ENCODE peak calls at places on chromosomes 12 and 14, in five cellular contexts. L, B, W, N and G are unnamed samples.

GRCh38 chr12:1630081-1630826 is 1.2 kb downstream of the WNT5B start:
- DNase-seq in L (no peak), B (peak), W (peak), N (no peak), G (peak)

GRCh38 chr14:68293404-68293803 is 473.8 kb downstream of the RAD51B start:
- DNase-seq in L (no peak), B (no peak), W (no peak), N (no peak), G (no peak)

GRCh38 chr12:84585996-84586395 is 326.6 kb downstream of the SLC6A15 start:
- DNase-seq in L (no peak), B (peak), W (no peak), N (no peak), G (no peak)

GRCh38 chr12:1842183-1842904 is 22.0 kb downstream of the LRTM2 start:
- DNase-seq in L (peak), B (no peak), W (no peak), N (no peak), G (no peak)

GRCh38 chr14:96139879-96140278 is 64.8 kb upstream of the BDKRB2 start:
- DNase-seq in L (no peak), B (no peak), W (peak), N (no peak), G (no peak)

GRCh38 chr12:68915055-68915454 is 17.9 kb downstream of the CPM start:
- DNase-seq in L (no peak), B (peak), W (peak), N (no peak), G (no peak)

GRCh38 chr12:43836455-43836989 is 641 bp downstream of the TMEM117 start:
- DNase-seq in L (no peak), B (peak), W (peak), N (no peak), G (peak)

GRCh38 chr12:76878045-76878898 is 547 bp downstream of the CSRP2 start:
- DNase-seq in L (peak), B (peak), W (no peak), N (no peak), G (peak)

GRCh38 chr12:124565071-124565491 is 2.3 kb downstream of the NCOR2 start:
- DNase-seq in L (no peak), B (no peak), W (no peak), N (peak), G (no peak)

GRCh38 chr14:38941485-38941884 is 161.6 kb downstream of the SEC23A start:
- DNase-seq in L (no peak), B (no peak), W (no peak), N (no peak), G (no peak)

GRCh38 chr12:53499261-53500118 is at the start of gene MAP3K12:
- DNase-seq in L (peak), B (peak), W (peak), N (no peak), G (peak)

GRCh38 chr14:46137786-46138185 is 513.8 kb downstream of the RPL10L start:
- DNase-seq in L (no peak), B (no peak), W (no peak), N (no peak), G (no peak)

GRCh38 chr12:53645191-53645590 is 19.0 kb upstream of the ATF7 start:
- DNase-seq in L (no peak), B (no peak), W (peak), N (no peak), G (no peak)

GRCh38 chr12:76006028-76006916 is 25.3 kb downstream of the PHLDA1 start:
- DNase-seq in L (peak), B (no peak), W (no peak), N (no peak), G (no peak)

GRCh38 chr12:115597157-115597712 is 680.3 kb downstream of the MED13L start:
- DNase-seq in L (no peak), B (peak), W (peak), N (no peak), G (no peak)

GRCh38 chr14:77140937-77141591 is 527 bp downstream of the ZDHHC22 start:
- DNase-seq in L (peak), B (peak), W (peak), N (no peak), G (no peak)

GRCh38 chr14:63614964-63615363 is 26.7 kb downstream of the WDR89 start:
- DNase-seq in L (no peak), B (peak), W (peak), N (no peak), G (no peak)

DNA sequence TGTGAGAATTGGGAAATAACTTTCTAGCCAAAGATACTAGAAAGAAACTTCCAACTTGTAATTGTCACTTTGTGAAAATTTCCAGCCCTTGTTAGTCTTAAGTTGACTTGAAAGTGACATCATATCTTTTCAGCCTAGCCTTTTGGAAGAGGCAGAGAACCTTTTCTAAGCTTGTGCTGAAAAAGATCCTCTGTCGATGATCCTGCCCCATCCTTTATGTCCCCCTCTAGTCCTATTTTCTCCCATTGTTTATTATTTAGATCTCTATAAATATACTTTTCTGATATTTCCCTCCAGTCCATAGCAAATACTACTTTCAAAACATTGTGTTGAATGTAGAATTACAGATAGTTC is 2.8 kb downstream of the CHST11 start:
- DNase-seq in L (no peak), B (no peak), W (no peak), N (no peak), G (no peak)
- H3K4me3 ChIP-seq in L (no peak), B (peak), W (peak), N (peak), G (no peak)

GRCh38 chr14:51518681-51519080 is 133.0 kb upstream of the FRMD6 start:
- DNase-seq in L (no peak), B (no peak), W (no peak), N (no peak), G (no peak)
- H3K4me3 ChIP-seq in L (no peak), B (no peak), W (no peak), N (no peak), G (no peak)

DNA sequence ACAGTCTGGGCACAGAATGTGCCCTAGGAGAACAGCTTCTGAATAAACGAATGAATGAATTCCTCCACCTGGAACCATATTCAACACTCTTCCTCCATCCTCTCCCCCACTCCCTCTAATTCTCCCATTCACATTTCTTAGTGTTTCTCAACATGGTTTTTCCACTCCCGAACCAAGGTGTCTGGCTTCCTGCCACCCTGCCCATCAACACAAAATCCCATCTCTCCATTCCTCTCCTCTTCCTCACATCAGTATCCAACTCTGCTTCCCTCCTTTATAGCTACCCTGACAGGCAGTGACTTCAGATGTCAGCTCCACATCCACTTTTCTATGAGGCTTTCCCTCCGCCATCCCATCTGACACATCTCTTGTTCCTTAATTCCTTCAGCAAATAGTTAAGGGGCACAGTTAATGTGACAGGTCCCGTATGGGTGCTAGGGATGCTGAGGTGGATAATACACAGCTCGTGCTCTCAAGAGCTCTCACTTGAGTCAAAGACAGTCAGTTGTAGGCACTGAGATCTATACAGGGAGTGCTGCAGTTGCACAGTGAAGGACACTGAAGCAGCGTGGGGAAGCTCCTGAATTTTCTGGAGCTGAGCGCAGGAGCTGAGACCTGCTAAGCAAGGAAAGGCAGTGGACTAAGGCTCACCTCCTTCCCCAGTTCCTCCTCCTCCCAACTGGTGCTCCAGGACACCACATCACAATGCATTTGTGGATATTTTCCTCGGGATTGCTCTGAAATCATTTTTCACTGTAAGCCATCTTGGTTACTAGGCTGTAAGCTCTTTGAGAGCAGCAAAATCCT is 2.7 kb downstream of the TNFRSF1A start:
- DNase-seq in L (no peak), B (no peak), W (peak), N (no peak), G (no peak)
- H3K4me3 ChIP-seq in L (no peak), B (peak), W (peak), N (peak), G (peak)

GRCh38 chr14:61716956-61717355 is 21.6 kb downstream of the HIF1A start:
- DNase-seq in L (no peak), B (no peak), W (no peak), N (no peak), G (no peak)

GRCh38 chr14:61724133-61724532 is 28.8 kb downstream of the HIF1A start:
- DNase-seq in L (no peak), B (no peak), W (no peak), N (no peak), G (no peak)

GRCh38 chr14:61718039-61718438 is 22.7 kb downstream of the HIF1A start:
- DNase-seq in L (no peak), B (no peak), W (no peak), N (no peak), G (no peak)

GRCh38 chr14:61719344-61720301 is 24.3 kb downstream of the HIF1A start:
- DNase-seq in L (no peak), B (no peak), W (no peak), N (no peak), G (no peak)

GRCh38 chr14:61720302-61720677 is 25.0 kb downstream of the HIF1A start:
- DNase-seq in L (no peak), B (peak), W (peak), N (no peak), G (no peak)
- H3K4me3 ChIP-seq in L (no peak), B (no peak), W (no peak), N (no peak), G (no peak)

DNA sequence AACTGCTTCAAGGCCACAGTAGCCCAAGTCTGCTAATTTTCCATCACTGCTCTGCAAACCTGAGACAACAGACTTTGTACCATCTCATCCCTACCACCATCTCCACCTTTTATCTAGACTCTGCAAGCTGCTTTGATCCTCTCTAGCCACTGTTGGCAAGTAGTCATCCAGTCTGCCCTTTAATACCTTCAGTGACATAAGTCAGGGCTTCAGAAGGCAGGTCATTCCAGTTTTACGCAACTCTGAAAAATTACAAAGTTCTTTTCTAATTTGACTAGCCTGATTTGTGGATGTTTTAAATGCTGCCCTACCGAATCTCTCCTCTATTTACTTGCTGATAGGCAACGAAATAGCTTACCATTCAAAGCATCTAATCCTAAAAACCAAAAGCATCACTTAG is 2.8 kb downstream of the FERMT2 start:
- DNase-seq in L (no peak), B (no peak), W (peak), N (no peak), G (no peak)
- H3K4me3 ChIP-seq in L (no peak), B (peak), W (no peak), N (peak), G (peak)

DNA sequence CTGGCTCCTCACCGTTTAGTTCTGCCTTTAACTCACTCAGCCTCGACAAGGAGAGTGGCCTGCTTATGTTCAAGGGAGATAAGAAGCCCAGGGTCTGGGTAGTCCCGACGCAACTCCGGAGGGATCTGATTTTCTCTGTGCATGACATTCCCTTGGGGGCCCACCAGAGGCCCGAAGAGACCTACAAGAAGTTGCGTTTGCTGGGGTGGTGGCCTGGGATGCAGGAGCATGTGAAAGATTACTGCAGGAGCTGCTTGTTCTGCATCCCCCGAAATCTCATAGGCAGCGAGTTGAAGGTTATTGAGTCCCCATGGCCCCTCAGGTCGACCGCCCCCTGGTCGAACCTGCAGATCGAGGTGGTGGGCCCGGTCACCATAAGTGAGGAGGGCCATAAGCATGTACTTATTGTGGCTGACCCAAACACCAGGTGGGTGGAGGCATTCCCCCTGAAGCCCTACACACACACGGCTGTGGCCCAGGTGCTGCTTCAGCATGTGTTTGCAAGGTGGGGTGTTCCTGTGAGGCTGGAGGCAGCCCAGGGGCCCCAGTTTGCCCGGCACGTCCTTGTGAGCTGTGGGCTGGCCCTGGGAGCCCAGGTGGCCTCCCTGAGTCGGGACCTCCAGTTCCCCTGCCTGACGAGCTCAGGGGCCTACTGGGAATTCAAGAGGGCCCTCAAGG is 13.1 kb downstream of the CBLN3 start:
- DNase-seq in L (no peak), B (no peak), W (no peak), N (no peak), G (no peak)
- H3K4me3 ChIP-seq in L (no peak), B (no peak), W (no peak), N (no peak), G (no peak)

GRCh38 chr14:51609987-51610283 is 41.8 kb upstream of the FRMD6 start:
- DNase-seq in L (no peak), B (no peak), W (peak), N (no peak), G (no peak)

GRCh38 chr14:51605575-51605974 is 46.1 kb upstream of the FRMD6 start:
- DNase-seq in L (no peak), B (no peak), W (no peak), N (no peak), G (no peak)

GRCh38 chr14:51610766-51611165 is 40.9 kb upstream of the FRMD6 start:
- DNase-seq in L (no peak), B (no peak), W (no peak), N (no peak), G (no peak)

GRCh38 chr14:51609251-51609986 is 42.3 kb upstream of the FRMD6 start:
- DNase-seq in L (no peak), B (no peak), W (no peak), N (no peak), G (no peak)

GRCh38 chr14:51607677-51608076 is 44.0 kb upstream of the FRMD6 start:
- DNase-seq in L (no peak), B (no peak), W (no peak), N (no peak), G (no peak)
- H3K4me3 ChIP-seq in L (no peak), B (no peak), W (no peak), N (no peak), G (no peak)

DNA sequence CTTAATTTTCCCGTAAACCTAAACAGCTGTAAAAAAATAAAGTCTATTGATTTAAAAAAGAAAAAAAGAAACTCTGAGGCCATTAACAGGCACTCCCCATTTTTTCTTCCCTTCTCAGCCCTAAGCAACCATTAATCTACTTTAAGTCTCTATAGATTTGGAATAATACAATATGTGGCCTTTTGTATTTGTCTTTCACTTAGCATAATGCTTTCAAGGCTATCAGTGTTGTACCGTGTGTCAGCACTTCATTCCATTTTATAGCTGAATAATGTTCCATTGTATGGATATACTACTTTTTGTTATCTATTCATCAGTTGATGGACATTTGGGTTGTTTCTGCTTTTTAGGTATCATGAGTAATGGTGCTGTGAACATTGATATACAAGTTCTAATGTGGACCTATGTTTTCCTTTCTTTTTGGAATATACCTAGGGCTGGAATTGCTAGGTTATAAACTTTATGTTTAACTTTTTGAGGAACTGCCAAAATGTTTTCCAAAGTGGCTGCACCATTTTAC is 15.7 kb downstream of the CREBL2 start:
- DNase-seq in L (no peak), B (no peak), W (no peak), N (no peak), G (no peak)
- H3K4me3 ChIP-seq in L (no peak), B (no peak), W (no peak), N (no peak), G (no peak)

DNA sequence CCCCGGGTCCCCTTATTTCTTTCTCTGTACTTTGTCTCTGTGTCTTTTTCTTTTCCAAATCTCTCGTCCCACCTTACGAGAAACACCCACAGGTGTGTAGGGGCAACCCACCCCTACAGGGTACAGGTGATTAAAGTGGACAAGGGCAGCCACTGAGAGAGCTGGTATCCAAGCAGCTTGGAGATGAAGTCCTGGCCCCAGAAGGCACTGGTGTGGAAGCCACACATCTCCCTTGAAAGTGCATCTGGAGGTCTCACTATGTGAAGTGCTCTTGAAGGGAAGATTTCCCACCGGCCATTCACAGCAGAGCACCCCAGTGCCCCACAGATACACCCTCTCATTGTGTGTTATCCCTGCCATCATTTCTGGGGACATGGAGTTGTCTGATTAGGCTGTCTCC is 6.3 kb upstream of the BICD1 start:
- DNase-seq in L (no peak), B (no peak), W (no peak), N (no peak), G (no peak)
- H3K4me3 ChIP-seq in L (no peak), B (no peak), W (no peak), N (no peak), G (no peak)

GRCh38 chr12:108548954-108549521 is 11.9 kb downstream of the SART3 start:
- DNase-seq in L (no peak), B (no peak), W (no peak), N (no peak), G (no peak)
- H3K4me3 ChIP-seq in L (no peak), B (no peak), W (no peak), N (no peak), G (no peak)